ENCODE peak calls at places on chromosome X, in eight cellular contexts. S, I, N, M, B, U, V and G are unnamed samples.

GRCh38 chrX:17842769-17843525 is 18.2 kb downstream of the RAI2 start:
- DNase-seq in B (no peak), M (no peak), V (no peak), I (no peak), S (peak; percentile 33), U (no peak), N (no peak), G (no peak)

GRCh38 chrX:151984328-151984727 is 9.9 kb upstream of the GABRE start:
- DNase-seq in U (no peak), M (peak; percentile 71), I (no peak), S (peak; percentile 89), N (peak; percentile 67), B (no peak), V (no peak), G (no peak)

GRCh38 chrX:26845051-26845450 is 618.1 kb downstream of the PPP4R3C start:
- DNase-seq in B (no peak), U (no peak), I (no peak), V (no peak), N (peak; percentile 36), M (no peak), S (peak; percentile 21), G (no peak)

GRCh38 chrX:150074175-150074574 is 135.9 kb upstream of the EOLA2 start:
- DNase-seq in U (no peak), I (no peak), B (no peak), S (peak; percentile 26), N (no peak), M (no peak), V (no peak), G (no peak)

GRCh38 chrX:136867518-136867917 is 13.0 kb downstream of the RBMX start:
- DNase-seq in V (no peak), S (peak; percentile 52), M (no peak), I (no peak), U (no peak), N (no peak), B (no peak), G (no peak)

GRCh38 chrX:123779908-123780396 is 47.1 kb upstream of the THOC2 start:
- DNase-seq in M (no peak), N (no peak), U (no peak), S (no peak), I (no peak), B (no peak), V (no peak), G (no peak)

GRCh38 chrX:116749943-116750342 is 287.2 kb upstream of the CT83 start:
- DNase-seq in M (peak; percentile 0), S (no peak), N (no peak), B (no peak), U (no peak), V (no peak), I (no peak), G (no peak)

GRCh38 chrX:149512225-149512885 is 7.2 kb upstream of the IDS start:
- DNase-seq in S (peak; percentile 44), M (peak; percentile 30), I (peak; percentile 71), V (peak; percentile 66), B (no peak), U (peak; percentile 39), N (peak; percentile 14), G (peak; percentile 50)

GRCh38 chrX:34886011-34886410 is 56.6 kb upstream of the FAM47B start:
- DNase-seq in N (no peak), S (peak; percentile 62), B (no peak), M (no peak), I (no peak), V (no peak), U (no peak), G (no peak)

GRCh38 chrX:10797493-10797892 is 177.1 kb upstream of the MID1 start:
- DNase-seq in V (no peak), S (peak; percentile 25), I (no peak), U (no peak), B (no peak), M (no peak), N (no peak), G (no peak)

GRCh38 chrX:45232139-45232538 is 31.5 kb upstream of the DIPK2B start:
- DNase-seq in I (no peak), V (no peak), B (no peak), U (no peak), M (no peak), N (no peak), S (no peak), G (no peak)

GRCh38 chrX:97704881-97705280 is 821.2 kb downstream of the RPA4 start:
- DNase-seq in N (no peak), U (no peak), S (no peak), B (no peak), M (no peak), I (no peak), V (no peak), G (no peak)